ENCODE peak calls at places on chromosomes 6 and 20, in ten cellular contexts. Y, A, N, Q, G, M, X, Z, L and O are unnamed samples.

GRCh38 chr6:132872923-132873322 is 58.6 kb downstream of the RPS12 start:
- DNase-seq in Q (no peak), N (peak; percentile 7), G (no peak), L (no peak), M (no peak), Y (no peak), Z (no peak), X (no peak), A (no peak), O (no peak)

GRCh38 chr6:79375635-79376425 is 141.3 kb upstream of the HMGN3 start:
- DNase-seq in G (no peak), Q (no peak), Z (no peak), Y (no peak), X (no peak), A (no peak), M (no peak), N (no peak), L (no peak), O (no peak)

GRCh38 chr6:122620902-122621301 is 10.7 kb downstream of the PKIB start:
- DNase-seq in X (no peak), A (no peak), Q (peak; percentile 23), Y (no peak), L (no peak), M (no peak), N (peak; percentile 70), Z (no peak), G (no peak), O (peak; percentile 16)

GRCh38 chr6:10633216-10633615 is 61.2 kb downstream of the C6orf52 start:
- DNase-seq in A (no peak), X (no peak), G (peak; percentile 17), M (no peak), Q (peak; percentile 75), Z (no peak), N (peak; percentile 82), Y (peak; percentile 53), L (no peak), O (peak; percentile 52)

GRCh38 chr6:134949927-134950326 is at the start of gene ALDH8A1:
- DNase-seq in Y (no peak), M (no peak), Q (no peak), Z (no peak), X (no peak), G (no peak), L (no peak), A (no peak), N (no peak), O (no peak)

GRCh38 chr20:59305898-59306640 is 5.7 kb downstream of the EDN3 start:
- DNase-seq in Q (no peak), X (no peak), M (no peak), G (no peak), A (no peak), L (no peak), Y (no peak), Z (no peak), N (no peak), O (no peak)

GRCh38 chr6:125668071-125668470 is 81.4 kb upstream of the HEY2 start:
- DNase-seq in L (no peak), Y (no peak), N (no peak), A (no peak), M (no peak), G (no peak), Z (no peak), X (no peak), Q (no peak), O (no peak)

GRCh38 chr6:44179648-44180047 is 21.0 kb downstream of the CAPN11 start:
- DNase-seq in X (no peak), N (no peak), Y (no peak), Z (no peak), M (no peak), A (no peak), L (no peak), G (no peak), Q (no peak), O (no peak)

GRCh38 chr6:31293343-31293742 is 21.5 kb upstream of the HLA-C start:
- DNase-seq in N (peak; percentile 30), L (no peak), A (no peak), Z (no peak), Q (peak; percentile 39), Y (peak; percentile 64), M (no peak), X (no peak), G (no peak), O (no peak)

GRCh38 chr6:141265748-141266647 is 866.7 kb upstream of the GJE1 start:
- DNase-seq in X (no peak), Y (peak; percentile 16), L (no peak), G (no peak), N (peak; percentile 14), Z (no peak), A (no peak), M (no peak), Q (no peak), O (no peak)

GRCh38 chr6:41571066-41571780 is 25.0 kb downstream of the FOXP4 start:
- DNase-seq in Z (no peak), A (no peak), G (no peak), Y (peak; percentile 84), L (no peak), N (no peak), Q (no peak), X (no peak), M (no peak), O (no peak)

GRCh38 chr20:258963-259362 is 1.4 kb downstream of the DEFB132 start:
- DNase-seq in M (no peak), X (peak; percentile 31), Q (peak; percentile 16), A (no peak), L (no peak), G (no peak), Y (peak; percentile 41), Z (no peak), N (peak; percentile 19), O (no peak)

GRCh38 chr6:14824835-14825223 is 421.0 kb upstream of the JARID2 start:
- DNase-seq in G (no peak), Y (no peak), L (no peak), A (no peak), Q (no peak), M (no peak), X (no peak), Z (no peak), N (no peak), O (no peak)

GRCh38 chr20:35636095-35636494 is 20.5 kb downstream of the SPAG4 start:
- DNase-seq in L (no peak), A (no peak), G (no peak), Q (no peak), X (no peak), Y (no peak), Z (no peak), N (no peak), M (no peak), O (no peak)

GRCh38 chr6:134240664-134241431 is 77.1 kb downstream of the SGK1 start:
- DNase-seq in Z (no peak), Y (no peak), L (peak; percentile 66), M (peak; percentile 54), N (no peak), Q (no peak), A (no peak), X (peak; percentile 87), G (peak; percentile 63), O (no peak)

GRCh38 chr20:20612251-20612650 is 100.2 kb downstream of the RALGAPA2 start:
- DNase-seq in Z (no peak), M (no peak), N (no peak), A (no peak), Q (no peak), Y (no peak), G (no peak), X (no peak), L (no peak), O (no peak)

GRCh38 chr6:17628873-17629272 is 28.8 kb downstream of the FAM8A1 start:
- DNase-seq in A (no peak), Q (no peak), M (no peak), Z (no peak), Y (no peak), G (no peak), N (no peak), L (no peak), X (no peak), O (no peak)

GRCh38 chr6:160188773-160189172 is 67.2 kb downstream of the SLC22A1 start:
- DNase-seq in G (no peak), N (peak; percentile 43), L (no peak), M (no peak), Y (peak; percentile 6), Z (no peak), Q (no peak), X (no peak), A (no peak), O (no peak)

GRCh38 chr6:89612121-89612520 is 26.4 kb downstream of the LYRM2 start:
- DNase-seq in M (no peak), Q (no peak), Y (no peak), Z (no peak), X (no peak), L (no peak), A (no peak), N (no peak), G (no peak), O (no peak)

GRCh38 chr20:8360035-8360434 is 228.0 kb downstream of the PLCB1 start:
- DNase-seq in N (no peak), G (no peak), X (no peak), A (no peak), Y (no peak), Q (no peak), Z (no peak), L (no peak), M (no peak), O (no peak)

GRCh38 chr20:909641-910040 is 6.5 kb downstream of the ANGPT4 start:
- DNase-seq in G (no peak), N (no peak), X (no peak), M (no peak), L (no peak), Z (no peak), Y (no peak), A (no peak), Q (no peak), O (no peak)

GRCh38 chr6:17987576-17988421 is at the start of gene KIF13A:
- DNase-seq in N (peak; percentile 68), Z (peak; percentile 64), Y (peak; percentile 71), M (peak; percentile 25), Q (peak; percentile 59), X (peak; percentile 46), A (no peak), G (no peak), L (no peak), O (no peak)

GRCh38 chr6:2855061-2855519 is 13.4 kb upstream of the SERPINB1 start:
- DNase-seq in G (no peak), Q (no peak), L (no peak), X (no peak), N (no peak), M (no peak), Y (no peak), Z (no peak), A (no peak), O (no peak)

GRCh38 chr6:43773050-43773956 is 3.3 kb downstream of the VEGFA start:
- DNase-seq in G (peak; percentile 37), Q (peak; percentile 57), L (no peak), M (peak; percentile 50), Z (no peak), Y (peak; percentile 61), N (peak; percentile 19), X (peak; percentile 74), A (no peak), O (no peak)